ENCODE peak calls at places on chromosome 17, in six cellular contexts. One of them, this sample, is unnamed.
A peak's percentile ranks its signal among the peaks of the same experiment; 100 is the strongest.

GRCh38 chr17:76234354-76234679 is 6.0 kb downstream of the RNF157 start:
- DNase-seq in esophagus squamous epithelium: no peak
- DNase-seq in ascending aorta: no peak
- DNase-seq in astrocyte: no peak
- DNase-seq in mucosa of descending colon: no peak
- DNase-seq in transverse colon: no peak
- DNase-seq in this sample: no peak

GRCh38 chr17:29514792-29515191 is 52.0 kb downstream of the ABHD15 start:
- DNase-seq in esophagus squamous epithelium: no peak
- DNase-seq in ascending aorta: no peak
- DNase-seq in astrocyte: peak; percentile 14
- DNase-seq in mucosa of descending colon: no peak
- DNase-seq in transverse colon: no peak
- DNase-seq in this sample: no peak

GRCh38 chr17:18910326-18910725 is 41.6 kb upstream of the SLC5A10 start:
- DNase-seq in esophagus squamous epithelium: no peak
- DNase-seq in ascending aorta: no peak
- DNase-seq in astrocyte: no peak
- DNase-seq in mucosa of descending colon: no peak
- DNase-seq in transverse colon: no peak
- DNase-seq in this sample: no peak

GRCh38 chr17:28745777-28746473 is 2.1 kb downstream of the TRAF4 start:
- DNase-seq in esophagus squamous epithelium: no peak
- DNase-seq in ascending aorta: no peak
- DNase-seq in astrocyte: no peak
- DNase-seq in mucosa of descending colon: peak; percentile 51
- DNase-seq in transverse colon: peak; percentile 61
- DNase-seq in this sample: peak; percentile 81

GRCh38 chr17:31495049-31495885 is 103.8 kb downstream of the RAB11FIP4 start:
- DNase-seq in esophagus squamous epithelium: no peak
- DNase-seq in ascending aorta: no peak
- DNase-seq in astrocyte: no peak
- DNase-seq in mucosa of descending colon: peak; percentile 49
- DNase-seq in transverse colon: peak; percentile 69
- DNase-seq in this sample: no peak

GRCh38 chr17:3594056-3594810 is 15.0 kb downstream of the TRPV1 start:
- DNase-seq in esophagus squamous epithelium: no peak
- DNase-seq in ascending aorta: no peak
- DNase-seq in astrocyte: peak; percentile 86
- DNase-seq in mucosa of descending colon: no peak
- DNase-seq in transverse colon: no peak
- DNase-seq in this sample: no peak

GRCh38 chr17:43534909-43535308 is 11.2 kb downstream of the ETV4 start:
- DNase-seq in esophagus squamous epithelium: no peak
- DNase-seq in ascending aorta: no peak
- DNase-seq in astrocyte: no peak
- DNase-seq in mucosa of descending colon: no peak
- DNase-seq in transverse colon: no peak
- DNase-seq in this sample: no peak

GRCh38 chr17:15944720-15945492 is at the start of gene ADORA2B:
- DNase-seq in esophagus squamous epithelium: no peak
- DNase-seq in ascending aorta: no peak
- DNase-seq in astrocyte: peak; percentile 63
- DNase-seq in mucosa of descending colon: peak; percentile 77
- DNase-seq in transverse colon: peak; percentile 76
- DNase-seq in this sample: peak; percentile 79

GRCh38 chr17:18975597-18975996 is 23.6 kb downstream of the SLC5A10 start:
- DNase-seq in esophagus squamous epithelium: no peak
- DNase-seq in ascending aorta: no peak
- DNase-seq in astrocyte: no peak
- DNase-seq in mucosa of descending colon: no peak
- DNase-seq in transverse colon: no peak
- DNase-seq in this sample: no peak

GRCh38 chr17:62968445-62968923 is 2.4 kb downstream of the TANC2 start:
- DNase-seq in esophagus squamous epithelium: no peak
- DNase-seq in ascending aorta: peak; percentile 70
- DNase-seq in astrocyte: peak; percentile 85
- DNase-seq in mucosa of descending colon: peak; percentile 64
- DNase-seq in transverse colon: peak; percentile 44
- DNase-seq in this sample: peak; percentile 58

GRCh38 chr17:41621916-41622315 is 2.5 kb downstream of the KRT17 start:
- DNase-seq in esophagus squamous epithelium: no peak
- DNase-seq in ascending aorta: no peak
- DNase-seq in astrocyte: no peak
- DNase-seq in mucosa of descending colon: no peak
- DNase-seq in transverse colon: no peak
- DNase-seq in this sample: no peak

GRCh38 chr17:72205357-72205756 is 84.5 kb downstream of the SOX9 start:
- DNase-seq in esophagus squamous epithelium: no peak
- DNase-seq in ascending aorta: no peak
- DNase-seq in astrocyte: no peak
- DNase-seq in mucosa of descending colon: no peak
- DNase-seq in transverse colon: no peak
- DNase-seq in this sample: no peak

GRCh38 chr17:48483471-48484131 is 47.2 kb downstream of the HOXB1 start:
- DNase-seq in esophagus squamous epithelium: no peak
- DNase-seq in ascending aorta: no peak
- DNase-seq in astrocyte: peak; percentile 100
- DNase-seq in mucosa of descending colon: peak; percentile 19
- DNase-seq in transverse colon: peak; percentile 38
- DNase-seq in this sample: no peak

GRCh38 chr17:21530311-21530710 is 154.2 kb downstream of the KCNJ12 start:
- DNase-seq in esophagus squamous epithelium: no peak
- DNase-seq in ascending aorta: no peak
- DNase-seq in astrocyte: no peak
- DNase-seq in mucosa of descending colon: no peak
- DNase-seq in transverse colon: no peak
- DNase-seq in this sample: no peak

GRCh38 chr17:83136156-83136555 is 56.7 kb downstream of the METRNL start:
- DNase-seq in esophagus squamous epithelium: no peak
- DNase-seq in ascending aorta: peak; percentile 19
- DNase-seq in astrocyte: no peak
- DNase-seq in mucosa of descending colon: no peak
- DNase-seq in transverse colon: peak; percentile 2
- DNase-seq in this sample: no peak

GRCh38 chr17:71878271-71878670 is 242.5 kb upstream of the SOX9 start:
- DNase-seq in esophagus squamous epithelium: no peak
- DNase-seq in ascending aorta: no peak
- DNase-seq in astrocyte: no peak
- DNase-seq in mucosa of descending colon: no peak
- DNase-seq in transverse colon: no peak
- DNase-seq in this sample: no peak

GRCh38 chr17:2929881-2930533 is 133.4 kb downstream of the OR1D5 start:
- DNase-seq in esophagus squamous epithelium: no peak
- DNase-seq in ascending aorta: no peak
- DNase-seq in astrocyte: no peak
- DNase-seq in mucosa of descending colon: peak; percentile 75
- DNase-seq in transverse colon: peak; percentile 60
- DNase-seq in this sample: peak; percentile 64

GRCh38 chr17:282912-283882 is 69.4 kb downstream of the RPH3AL start:
- DNase-seq in esophagus squamous epithelium: no peak
- DNase-seq in ascending aorta: peak; percentile 52
- DNase-seq in astrocyte: no peak
- DNase-seq in mucosa of descending colon: no peak
- DNase-seq in transverse colon: no peak
- DNase-seq in this sample: no peak

GRCh38 chr17:4043862-4044261 is 79.6 kb upstream of the ATP2A3 start:
- DNase-seq in esophagus squamous epithelium: no peak
- DNase-seq in ascending aorta: no peak
- DNase-seq in astrocyte: no peak
- DNase-seq in mucosa of descending colon: peak; percentile 63
- DNase-seq in transverse colon: peak; percentile 74
- DNase-seq in this sample: peak; percentile 32

GRCh38 chr17:3750926-3751325 is 27.2 kb downstream of the HASPIN start:
- DNase-seq in esophagus squamous epithelium: no peak
- DNase-seq in ascending aorta: no peak
- DNase-seq in astrocyte: no peak
- DNase-seq in mucosa of descending colon: peak; percentile 36
- DNase-seq in transverse colon: peak; percentile 42
- DNase-seq in this sample: peak; percentile 83

GRCh38 chr17:56274491-56274890 is 121.2 kb downstream of the ANKFN1 start:
- DNase-seq in esophagus squamous epithelium: no peak
- DNase-seq in ascending aorta: no peak
- DNase-seq in astrocyte: no peak
- DNase-seq in mucosa of descending colon: no peak
- DNase-seq in transverse colon: no peak
- DNase-seq in this sample: no peak

GRCh38 chr17:20986767-20987510 is 55.9 kb downstream of the USP22 start:
- DNase-seq in esophagus squamous epithelium: no peak
- DNase-seq in ascending aorta: no peak
- DNase-seq in astrocyte: no peak
- DNase-seq in mucosa of descending colon: no peak
- DNase-seq in transverse colon: no peak
- DNase-seq in this sample: peak; percentile 12

GRCh38 chr17:50218771-50219315 is 17.4 kb upstream of the COL1A1 start:
- DNase-seq in esophagus squamous epithelium: no peak
- DNase-seq in ascending aorta: no peak
- DNase-seq in astrocyte: peak; percentile 97
- DNase-seq in mucosa of descending colon: no peak
- DNase-seq in transverse colon: no peak
- DNase-seq in this sample: no peak

GRCh38 chr17:29089601-29090044 is 46.7 kb downstream of the PIPOX start:
- DNase-seq in esophagus squamous epithelium: no peak
- DNase-seq in ascending aorta: no peak
- DNase-seq in astrocyte: no peak
- DNase-seq in mucosa of descending colon: no peak
- DNase-seq in transverse colon: peak; percentile 23
- DNase-seq in this sample: no peak

GRCh38 chr17:13550291-13550690 is 51.4 kb downstream of the HS3ST3A1 start:
- DNase-seq in esophagus squamous epithelium: no peak
- DNase-seq in ascending aorta: no peak
- DNase-seq in astrocyte: no peak
- DNase-seq in mucosa of descending colon: no peak
- DNase-seq in transverse colon: no peak
- DNase-seq in this sample: no peak

GRCh38 chr17:30513346-30513745 is 36.1 kb downstream of the GOSR1 start:
- DNase-seq in esophagus squamous epithelium: no peak
- DNase-seq in ascending aorta: no peak
- DNase-seq in astrocyte: no peak
- DNase-seq in mucosa of descending colon: no peak
- DNase-seq in transverse colon: no peak
- DNase-seq in this sample: no peak

GRCh38 chr17:44005865-44006580 is 1.6 kb downstream of the NAGS start:
- DNase-seq in esophagus squamous epithelium: no peak
- DNase-seq in ascending aorta: no peak
- DNase-seq in astrocyte: no peak
- DNase-seq in mucosa of descending colon: peak; percentile 74
- DNase-seq in transverse colon: peak; percentile 72
- DNase-seq in this sample: peak; percentile 83

GRCh38 chr17:12644623-12645022 is 21.1 kb upstream of the MYOCD start:
- DNase-seq in esophagus squamous epithelium: no peak
- DNase-seq in ascending aorta: no peak
- DNase-seq in astrocyte: no peak
- DNase-seq in mucosa of descending colon: no peak
- DNase-seq in transverse colon: no peak
- DNase-seq in this sample: no peak

GRCh38 chr17:41907185-41907556 is 11.6 kb downstream of the ACLY start:
- DNase-seq in esophagus squamous epithelium: no peak
- DNase-seq in ascending aorta: no peak
- DNase-seq in astrocyte: peak; percentile 88
- DNase-seq in mucosa of descending colon: no peak
- DNase-seq in transverse colon: no peak
- DNase-seq in this sample: no peak

GRCh38 chr17:65677932-65678331 is 116.5 kb upstream of the AXIN2 start:
- DNase-seq in esophagus squamous epithelium: no peak
- DNase-seq in ascending aorta: no peak
- DNase-seq in astrocyte: peak; percentile 37
- DNase-seq in mucosa of descending colon: no peak
- DNase-seq in transverse colon: no peak
- DNase-seq in this sample: no peak

GRCh38 chr17:55284001-55284884 is 19.5 kb downstream of the HLF start:
- DNase-seq in esophagus squamous epithelium: no peak
- DNase-seq in ascending aorta: no peak
- DNase-seq in astrocyte: no peak
- DNase-seq in mucosa of descending colon: no peak
- DNase-seq in transverse colon: no peak
- DNase-seq in this sample: no peak

GRCh38 chr17:3035256-3035967 is 28.0 kb downstream of the OR1D5 start:
- DNase-seq in esophagus squamous epithelium: no peak
- DNase-seq in ascending aorta: no peak
- DNase-seq in astrocyte: no peak
- DNase-seq in mucosa of descending colon: no peak
- DNase-seq in transverse colon: no peak
- DNase-seq in this sample: peak; percentile 34

GRCh38 chr17:57309479-57309878 is 53.2 kb downstream of the MSI2 start:
- DNase-seq in esophagus squamous epithelium: no peak
- DNase-seq in ascending aorta: no peak
- DNase-seq in astrocyte: no peak
- DNase-seq in mucosa of descending colon: no peak
- DNase-seq in transverse colon: no peak
- DNase-seq in this sample: no peak
- H3K4me1 ChIP-seq in esophagus squamous epithelium: peaks cover 40% of the 10 kb centered on the region
- H3K4me1 ChIP-seq in ascending aorta: no peaks in the 10 kb centered on the region
- H3K4me1 ChIP-seq in astrocyte: no peaks in the 10 kb centered on the region
- H3K4me1 ChIP-seq in mucosa of descending colon: peaks cover 6% of the 10 kb centered on the region
- H3K4me1 ChIP-seq in transverse colon: peaks cover 16% of the 10 kb centered on the region
- H3K4me1 ChIP-seq in this sample: no peaks in the 10 kb centered on the region

GRCh38 chr17:59804910-59805381 is 87.8 kb downstream of the TUBD1 start:
- DNase-seq in esophagus squamous epithelium: no peak
- DNase-seq in ascending aorta: no peak
- DNase-seq in astrocyte: no peak
- DNase-seq in mucosa of descending colon: no peak
- DNase-seq in transverse colon: no peak
- DNase-seq in this sample: no peak
- H3K4me3 ChIP-seq in esophagus squamous epithelium: no peak overlapping the region
- H3K4me3 ChIP-seq in ascending aorta: peak overlapping the region; percentile 27
- H3K4me3 ChIP-seq in astrocyte: no peak overlapping the region
- H3K4me3 ChIP-seq in mucosa of descending colon: no peak overlapping the region
- H3K4me3 ChIP-seq in transverse colon: no peak overlapping the region
- H3K4me3 ChIP-seq in this sample: no peak overlapping the region

DNA sequence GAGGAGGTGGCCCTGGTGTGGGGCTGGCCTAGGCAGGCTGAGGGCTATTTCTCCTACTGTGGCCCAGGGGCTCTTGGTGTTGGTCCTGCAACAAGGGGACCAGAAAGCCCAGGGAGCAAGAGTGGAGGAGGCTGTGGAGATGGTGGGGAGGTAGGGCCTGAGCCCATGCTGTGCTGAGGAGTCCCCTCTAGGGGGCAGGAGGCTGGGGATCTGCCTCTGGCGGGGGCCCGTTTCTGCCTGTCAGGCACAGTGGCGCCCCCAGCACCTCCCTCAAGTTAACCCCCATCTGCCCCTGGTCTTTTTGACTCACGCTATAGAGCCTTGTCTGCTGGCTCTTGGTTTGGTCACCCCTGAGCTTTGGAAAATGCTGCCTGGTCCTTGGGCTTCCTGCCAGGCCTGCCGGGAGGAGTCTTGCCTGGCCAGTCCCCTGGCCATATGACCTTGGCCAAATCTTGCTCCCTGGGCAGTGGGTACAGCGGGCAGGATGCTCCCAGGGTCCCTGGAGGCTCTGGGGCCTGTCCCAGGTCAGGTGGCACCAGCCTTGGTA is 5.9 kb downstream of the BAIAP2 start:
- DNase-seq in esophagus squamous epithelium: no peak
- DNase-seq in ascending aorta: no peak
- DNase-seq in astrocyte: no peak
- DNase-seq in mucosa of descending colon: no peak
- DNase-seq in transverse colon: no peak
- DNase-seq in this sample: no peak
- TF ChIP-seq CTCF in esophagus squamous epithelium: peak; percentile 30
- TF ChIP-seq CTCF in ascending aorta: no peak
- TF ChIP-seq CTCF in astrocyte: peak; percentile 27
- TF ChIP-seq CTCF in mucosa of descending colon: no peak
- TF ChIP-seq CTCF in transverse colon: no peak
- TF ChIP-seq CTCF in this sample: no peak

GRCh38 chr17:39239640-39240314 is 14.0 kb upstream of the STAC2 start:
- DNase-seq in esophagus squamous epithelium: no peak
- DNase-seq in ascending aorta: no peak
- DNase-seq in astrocyte: no peak
- DNase-seq in mucosa of descending colon: peak; percentile 80
- DNase-seq in transverse colon: peak; percentile 81
- DNase-seq in this sample: peak; percentile 87
- H3K4me1 ChIP-seq in esophagus squamous epithelium: peaks cover 19% of the 10 kb centered on the region
- H3K4me1 ChIP-seq in ascending aorta: no peaks in the 10 kb centered on the region
- H3K4me1 ChIP-seq in astrocyte: peaks cover 7% of the 10 kb centered on the region
- H3K4me1 ChIP-seq in mucosa of descending colon: peaks cover 14% of the 10 kb centered on the region
- H3K4me1 ChIP-seq in transverse colon: no peaks in the 10 kb centered on the region
- H3K4me1 ChIP-seq in this sample: no peaks in the 10 kb centered on the region